ENCODE peak calls at places on chromosomes 12 and 14, in seven cellular contexts. F, B, J, N, P, D and L are unnamed samples.

GRCh38 chr14:103418508-103418818 is 33.2 kb downstream of the MARK3 start:
- DNase-seq in B (no peak), N (no peak), D (peak), J (peak), P (no peak), F (peak), L (no peak)

GRCh38 chr14:73491256-73491976 is 683 bp downstream of the RIOX1 start:
- DNase-seq in J (peak), B (peak), F (peak), N (peak), P (peak), D (peak), L (peak)

GRCh38 chr12:34033628-34034296 is 11.5 kb downstream of the ALG10 start:
- DNase-seq in B (peak), D (no peak), N (no peak), P (no peak), F (peak), J (peak), L (peak)

GRCh38 chr12:130765186-130765659 is 49.1 kb upstream of the RIMBP2 start:
- DNase-seq in J (peak), D (no peak), N (no peak), F (no peak), P (no peak), B (no peak), L (peak)

GRCh38 chr12:3295648-3296408 is 195.2 kb upstream of the PRMT8 start:
- DNase-seq in J (peak), B (no peak), D (no peak), N (peak), F (no peak), P (peak), L (no peak)

GRCh38 chr12:76037130-76038105 is 5.8 kb upstream of the PHLDA1 start:
- DNase-seq in D (no peak), N (no peak), B (peak), P (no peak), J (peak), F (peak), L (peak)

GRCh38 chr12:52791271-52792184 is 4.4 kb downstream of the KRT3 start:
- DNase-seq in B (no peak), D (no peak), J (no peak), P (no peak), N (no peak), F (no peak), L (no peak)

GRCh38 chr12:64760808-64761573 is 1.8 kb upstream of the GNS start:
- DNase-seq in J (no peak), F (no peak), N (no peak), P (no peak), D (no peak), B (no peak), L (no peak)

GRCh38 chr12:67477682-67478265 is 170.8 kb upstream of the DYRK2 start:
- DNase-seq in B (no peak), D (no peak), F (no peak), J (no peak), P (no peak), N (no peak), L (no peak)

GRCh38 chr12:78622529-78623221 is 241.9 kb upstream of the SYT1 start:
- DNase-seq in F (no peak), D (no peak), J (no peak), N (no peak), B (no peak), P (no peak), L (no peak)

GRCh38 chr12:4107911-4108697 is 165.5 kb upstream of the CCND2 start:
- DNase-seq in N (no peak), D (no peak), P (no peak), B (no peak), F (no peak), J (no peak), L (no peak)

GRCh38 chr12:111347891-111348644 is 20.8 kb downstream of the PHETA1 start:
- DNase-seq in J (no peak), F (no peak), B (no peak), D (no peak), P (no peak), N (no peak), L (no peak)

GRCh38 chr12:5068126-5068525 is 24.4 kb downstream of the KCNA5 start:
- DNase-seq in P (no peak), D (no peak), B (no peak), N (no peak), F (no peak), J (no peak), L (no peak)

GRCh38 chr12:13130981-13131380 is 27.5 kb upstream of the GSG1 start:
- DNase-seq in J (peak), N (no peak), B (no peak), P (no peak), D (no peak), F (no peak), L (no peak)

GRCh38 chr14:102509744-102510615 is at the start of gene ANKRD9:
- DNase-seq in P (peak), F (peak), B (peak), D (peak), J (peak), N (peak), L (peak)

GRCh38 chr12:95458761-95459160 is 15.2 kb upstream of the METAP2 start:
- DNase-seq in P (no peak), D (no peak), F (no peak), N (no peak), B (no peak), J (no peak), L (no peak)

GRCh38 chr12:26097046-26097878 is 27.6 kb downstream of the BHLHE41 start:
- DNase-seq in B (peak), P (peak), F (peak), J (peak), D (peak), N (peak), L (peak)

GRCh38 chr14:105070760-105071137 is 5.5 kb upstream of the GPR132 start:
- DNase-seq in J (no peak), P (no peak), F (no peak), N (no peak), D (no peak), B (no peak), L (no peak)

GRCh38 chr14:67539116-67539515 is 6.0 kb downstream of the PLEKHH1 start:
- DNase-seq in B (peak), D (no peak), J (no peak), F (no peak), P (no peak), N (no peak), L (no peak)

GRCh38 chr14:35808076-35808657 is 928 bp downstream of the RALGAPA1 start:
- DNase-seq in B (peak), D (peak), F (no peak), P (peak), J (peak), N (no peak), L (peak)

GRCh38 chr12:20395791-20396550 is 27.6 kb downstream of the PDE3A start:
- DNase-seq in D (no peak), J (no peak), P (no peak), B (no peak), N (no peak), F (no peak), L (no peak)

GRCh38 chr12:43277630-43278267 is 274.3 kb downstream of the ADAMTS20 start:
- DNase-seq in P (no peak), B (no peak), J (peak), F (peak), D (no peak), N (no peak), L (no peak)

GRCh38 chr14:65470404-65470880 is 57.9 kb downstream of the FUT8 start:
- DNase-seq in N (no peak), J (no peak), B (peak), P (no peak), F (no peak), D (peak), L (no peak)

GRCh38 chr12:128008341-128008740 is 258.6 kb upstream of the TMEM132C start:
- DNase-seq in J (peak), D (no peak), P (no peak), N (no peak), B (no peak), F (peak), L (no peak)

GRCh38 chr14:94517641-94518257 is 8.5 kb upstream of the SERPINA12 start:
- DNase-seq in D (no peak), N (no peak), J (no peak), P (no peak), B (peak), F (no peak), L (no peak)

GRCh38 chr14:68243441-68244010 is 423.9 kb downstream of the RAD51B start:
- DNase-seq in P (no peak), N (no peak), F (no peak), B (no peak), D (no peak), J (no peak), L (no peak)

GRCh38 chr12:50720085-50720484 is 43.8 kb upstream of the ATF1 start:
- DNase-seq in B (no peak), F (peak), N (no peak), P (no peak), J (peak), D (no peak), L (no peak)

GRCh38 chr14:49970474-49971147 is 77.7 kb downstream of the ARF6 start:
- DNase-seq in P (peak), N (no peak), F (peak), J (peak), D (no peak), B (no peak), L (peak)

GRCh38 chr12:132341318-132342050 is 12.1 kb upstream of the GALNT9 start:
- DNase-seq in B (no peak), F (no peak), N (no peak), D (no peak), J (no peak), P (no peak), L (no peak)

GRCh38 chr12:81542065-81542464 is 217.1 kb downstream of the PPFIA2 start:
- DNase-seq in J (peak), B (peak), F (no peak), N (no peak), D (no peak), P (no peak), L (no peak)

GRCh38 chr14:64693766-64694165 is 10.5 kb upstream of the PLEKHG3 start:
- DNase-seq in D (no peak), N (no peak), P (no peak), B (no peak), J (no peak), F (no peak), L (no peak)

GRCh38 chr14:78530078-78530477 is 359.9 kb downstream of the NRXN3 start:
- DNase-seq in F (peak), N (no peak), J (peak), B (peak), D (peak), P (no peak), L (peak)

GRCh38 chr12:63079791-63080395 is 71.1 kb downstream of the AVPR1A start:
- DNase-seq in N (no peak), D (no peak), B (no peak), F (peak), P (no peak), J (peak), L (no peak)

GRCh38 chr12:108826807-108827721 is 30.3 kb downstream of the SSH1 start:
- DNase-seq in B (no peak), N (peak), J (no peak), D (no peak), F (no peak), P (no peak), L (no peak)

GRCh38 chr12:108823804-108824203 is 33.6 kb downstream of the SSH1 start:
- DNase-seq in N (peak), J (peak), F (no peak), D (no peak), B (no peak), P (no peak), L (no peak)

GRCh38 chr12:108827941-108828340 is 29.4 kb downstream of the SSH1 start:
- DNase-seq in D (no peak), F (no peak), J (no peak), P (no peak), N (peak), B (no peak), L (no peak)

GRCh38 chr12:108825205-108825950 is 32.0 kb downstream of the SSH1 start:
- DNase-seq in P (no peak), J (peak), B (no peak), F (no peak), N (peak), D (no peak), L (no peak)

DNA sequence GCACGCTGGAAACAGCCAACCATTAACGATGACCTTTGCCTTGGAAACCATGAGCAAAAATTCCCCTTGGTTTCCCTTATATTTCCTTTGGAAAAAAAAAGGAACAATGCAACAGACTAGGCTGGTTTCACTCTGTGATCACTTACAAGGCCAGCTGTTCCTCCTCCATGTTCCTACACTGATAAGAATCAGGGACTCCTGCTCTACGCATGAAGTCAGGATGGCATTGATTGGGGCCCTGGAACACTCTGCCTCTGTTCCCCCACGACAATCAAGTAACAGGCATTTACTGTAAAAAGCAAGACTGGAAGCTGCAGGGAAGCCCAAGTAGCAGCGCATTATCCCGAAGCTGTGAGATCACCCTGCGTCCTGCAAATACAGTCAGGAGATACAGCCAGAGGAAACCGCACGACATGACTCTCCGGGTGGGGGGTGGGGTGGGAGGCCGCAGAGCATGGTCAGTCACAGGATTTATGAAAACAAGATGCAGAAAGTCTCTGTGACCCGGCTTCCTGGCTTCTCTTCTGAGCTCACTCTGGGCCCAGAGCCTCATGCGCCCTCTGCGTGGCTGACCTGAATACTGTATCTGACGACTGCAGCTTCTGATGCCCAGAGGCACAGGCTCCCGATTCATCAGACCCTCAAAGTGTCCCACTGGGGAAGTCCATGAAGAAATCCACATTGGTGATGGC is 31.1 kb downstream of the SSH1 start:
- DNase-seq in B (no peak), F (peak), J (peak), P (no peak), N (no peak), D (no peak), L (no peak)
- H3K4me3 ChIP-seq in B (no peak), F (peak), J (peak), P (no peak), N (no peak), D (no peak), L (no peak)

GRCh38 chr14:37466003-37466622 is 128.9 kb downstream of the FOXA1 start:
- DNase-seq in F (no peak), B (no peak), N (no peak), D (no peak), J (no peak), P (no peak), L (no peak)
- H3K4me3 ChIP-seq in F (no peak), B (no peak), N (no peak), D (no peak), J (no peak), P (no peak), L (no peak)

GRCh38 chr12:48982397-48983080 is 4.4 kb downstream of the WNT1 start:
- DNase-seq in J (no peak), F (no peak), D (peak), P (no peak), N (no peak), B (no peak), L (no peak)
- H3K4me3 ChIP-seq in J (no peak), F (no peak), D (no peak), P (no peak), N (no peak), B (no peak), L (no peak)

DNA sequence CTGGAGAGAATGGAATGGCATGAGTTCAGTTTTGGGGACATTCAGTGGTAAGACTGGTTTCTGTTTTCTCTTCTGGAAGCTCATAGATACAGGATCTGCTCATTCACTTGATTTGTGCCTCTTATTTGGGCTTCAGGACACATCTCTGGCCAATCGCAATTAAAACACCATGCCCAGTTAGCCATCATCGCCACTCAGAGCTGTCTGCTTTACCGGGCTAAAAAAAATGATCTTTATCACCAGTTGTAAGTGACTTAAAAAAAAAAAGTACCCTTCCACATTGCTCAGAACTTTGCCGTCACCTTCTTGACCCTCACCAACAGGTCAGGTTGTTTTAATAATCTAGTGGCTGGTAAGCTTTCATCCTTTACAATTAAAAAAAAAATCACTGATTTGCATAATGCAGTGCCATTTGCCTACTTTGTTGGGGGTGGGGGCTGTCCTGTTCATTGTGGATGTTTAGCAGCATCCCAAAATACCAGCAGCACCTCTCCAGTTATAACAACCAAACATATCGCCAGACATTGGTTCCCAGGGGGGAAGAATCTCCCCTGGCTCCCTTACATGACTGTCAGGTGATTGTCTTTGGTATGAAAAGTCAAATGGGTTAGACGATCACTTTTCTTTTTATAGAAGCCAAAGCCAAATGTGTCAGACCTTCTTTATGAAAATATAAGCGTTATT is 150.1 kb downstream of the PRKCH start:
- DNase-seq in D (no peak), F (peak), J (peak), P (no peak), N (no peak), B (no peak), L (peak)
- H3K4me3 ChIP-seq in D (no peak), F (peak), J (peak), P (peak), N (no peak), B (no peak), L (peak)

GRCh38 chr14:77204457-77204796 is 22.8 kb downstream of the TMEM63C start:
- DNase-seq in N (no peak), B (no peak), J (no peak), P (no peak), D (no peak), F (no peak), L (no peak)

GRCh38 chr14:77206261-77206824 is 24.7 kb downstream of the TMEM63C start:
- DNase-seq in D (no peak), J (no peak), F (no peak), B (no peak), N (no peak), P (no peak), L (no peak)

GRCh38 chr14:77204907-77205306 is 23.3 kb downstream of the TMEM63C start:
- DNase-seq in P (no peak), D (no peak), F (no peak), N (no peak), J (no peak), B (no peak), L (no peak)

GRCh38 chr14:77206877-77207389 is 25.3 kb downstream of the TMEM63C start:
- DNase-seq in J (no peak), B (peak), F (no peak), P (no peak), D (no peak), N (no peak), L (no peak)

DNA sequence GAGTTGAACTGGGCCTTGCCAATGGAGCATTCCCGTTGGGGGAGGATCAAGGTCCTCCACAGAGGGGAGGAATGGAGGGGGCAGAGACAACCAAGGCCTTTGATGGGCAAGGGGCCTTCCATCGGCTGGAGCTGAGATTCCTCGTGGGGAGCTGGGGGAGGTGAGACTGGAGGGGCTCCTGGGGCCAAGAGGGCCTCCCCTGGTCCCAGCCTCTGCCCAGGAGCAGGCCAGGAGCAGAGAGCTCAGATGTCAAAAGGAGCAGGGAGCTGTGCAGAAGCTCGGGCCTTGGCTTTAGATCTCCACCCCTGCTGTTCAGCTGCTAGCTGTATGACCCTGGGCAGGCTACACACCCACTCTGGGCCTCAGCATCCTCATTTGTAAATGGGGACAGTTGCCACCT is 24.0 kb downstream of the TMEM63C start:
- DNase-seq in N (no peak), P (no peak), D (no peak), F (no peak), B (no peak), J (no peak), L (no peak)
- H3K4me3 ChIP-seq in N (no peak), P (no peak), D (no peak), F (no peak), B (no peak), J (no peak), L (no peak)

GRCh38 chr14:75521415-75522199 is 662 bp upstream of the BATF start:
- DNase-seq in N (no peak), J (no peak), P (no peak), B (no peak), F (no peak), D (no peak), L (no peak)
- H3K4me3 ChIP-seq in N (no peak), J (no peak), P (peak), B (no peak), F (no peak), D (no peak), L (peak)

DNA sequence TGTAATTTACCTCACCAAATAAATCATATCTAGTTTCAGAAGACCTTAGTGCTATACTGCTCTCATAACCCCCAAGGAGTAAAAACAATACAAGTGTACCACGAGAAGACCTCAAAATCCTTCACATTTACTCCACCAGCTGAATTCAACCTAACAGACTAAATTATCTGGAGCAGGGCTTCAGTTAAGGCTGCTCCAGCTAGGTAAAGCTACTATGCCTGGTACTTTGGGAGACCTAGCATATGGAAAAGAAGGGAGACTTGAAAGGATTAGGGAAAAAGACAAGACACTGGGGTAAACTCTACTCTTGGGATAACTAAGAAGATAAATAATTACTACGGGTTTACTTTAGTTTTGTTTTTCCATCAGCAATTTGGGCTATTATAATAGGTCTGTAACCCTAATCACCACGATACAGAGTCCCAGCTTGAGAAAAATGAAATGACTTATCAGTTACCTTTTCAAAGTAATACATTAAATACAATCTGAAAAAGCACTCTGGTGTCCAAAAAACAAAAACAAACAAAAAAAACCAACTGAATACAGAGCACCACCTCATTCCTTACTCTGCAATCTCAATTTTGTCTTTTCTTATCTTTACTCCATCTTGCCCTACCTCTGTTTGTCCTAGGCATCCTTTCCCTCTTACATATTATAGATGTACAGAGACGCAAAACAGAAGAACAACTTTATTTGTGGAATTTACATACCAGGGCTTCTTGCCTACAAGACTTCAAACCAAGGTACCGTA is 2.1 kb downstream of the EML5 start:
- DNase-seq in B (no peak), J (no peak), F (no peak), D (no peak), P (no peak), N (no peak), L (no peak)
- H3K4me3 ChIP-seq in B (peak), J (no peak), F (no peak), D (no peak), P (no peak), N (no peak), L (no peak)